ENCODE peak calls at places on chromosomes 11 and 22, in four cellular contexts. Y is pancreas, A is fibroblast of lung, R is DND-41. D is an unnamed sample.

GRCh38 chr11:64534950-64535349 is 56.1 kb upstream of the SLC22A12 start:
- DNase-seq in Y (no peak), R (no peak), A (no peak), D (no peak)

GRCh38 chr11:117366183-117366582 is 38.5 kb downstream of the CEP164 start:
- DNase-seq in Y (no peak), R (no peak), A (no peak), D (no peak)

GRCh38 chr11:76653674-76654309 is 16.8 kb downstream of the LRRC32 start:
- DNase-seq in A (peak; percentile 71), R (no peak), Y (no peak), D (no peak)

GRCh38 chr11:76236092-76237026 is 30.1 kb upstream of the WNT11 start:
- DNase-seq in R (peak; percentile 63), Y (peak; percentile 84), A (peak; percentile 57), D (peak; percentile 34)

GRCh38 chr22:24594569-24595120 is 1.8 kb upstream of the LRRC75B start:
- DNase-seq in R (no peak), Y (no peak), A (no peak), D (no peak)

GRCh38 chr11:113316251-113316650 is 1.9 kb downstream of the TTC12 start:
- DNase-seq in Y (no peak), A (no peak), R (no peak), D (no peak)

GRCh38 chr22:26394787-26395186 is 34.3 kb upstream of the ASPHD2 start:
- DNase-seq in A (no peak), R (no peak), Y (no peak), D (no peak)

GRCh38 chr11:49221112-49221511 is 12.7 kb upstream of the FOLH1 start:
- DNase-seq in R (no peak), Y (no peak), A (no peak), D (no peak)

GRCh38 chr11:92149996-92150395 is 74.6 kb upstream of the FAT3 start:
- DNase-seq in A (peak; percentile 3), Y (no peak), R (no peak), D (no peak)

GRCh38 chr11:118152552-118153471 is at the start of gene SCN4B:
- DNase-seq in A (peak; percentile 65), R (peak; percentile 37), Y (peak; percentile 84), D (no peak)

GRCh38 chr11:199782-200181 is 6.9 kb downstream of the SCGB1C1 start:
- DNase-seq in R (peak; percentile 4), Y (peak; percentile 74), A (no peak), D (no peak)

GRCh38 chr11:431921-432320 is 9.9 kb downstream of the ANO9 start:
- DNase-seq in A (no peak), R (no peak), Y (peak; percentile 65), D (no peak)

GRCh38 chr22:31080164-31080847 is 812 bp upstream of the SMTN start:
- DNase-seq in A (no peak), R (no peak), Y (no peak), D (no peak)

GRCh38 chr11:109306322-109306721 is 115.7 kb upstream of the C11orf87 start:
- DNase-seq in Y (no peak), R (no peak), A (peak; percentile 79), D (no peak)

GRCh38 chr11:64406221-64406946 is 47.4 kb downstream of the RPS6KA4 start:
- DNase-seq in Y (no peak), A (no peak), R (no peak), D (no peak)

GRCh38 chr11:76686261-76687079 is 15.9 kb upstream of the LRRC32 start:
- DNase-seq in R (no peak), A (no peak), Y (no peak), D (peak; percentile 18)

GRCh38 chr11:99260696-99261095 is 239.9 kb downstream of the CNTN5 start:
- DNase-seq in R (no peak), Y (no peak), A (peak; percentile 37), D (no peak)

GRCh38 chr11:13726456-13726855 is 58.0 kb downstream of the FAR1 start:
- DNase-seq in Y (no peak), R (no peak), A (no peak), D (no peak)

GRCh38 chr22:46484861-46485595 is 52.4 kb downstream of the CELSR1 start:
- DNase-seq in Y (no peak), R (no peak), A (peak; percentile 87), D (no peak)

GRCh38 chr22:40685406-40685805 is 6.1 kb downstream of the MCHR1 start:
- DNase-seq in R (peak; percentile 52), A (no peak), Y (no peak), D (no peak)

GRCh38 chr22:40681451-40681850 is 2.2 kb downstream of the MCHR1 start:
- DNase-seq in Y (no peak), R (no peak), A (no peak), D (no peak)

GRCh38 chr22:40680819-40681183 is 1.5 kb downstream of the MCHR1 start:
- DNase-seq in R (no peak), A (no peak), Y (no peak), D (no peak)

GRCh38 chr22:40687706-40688105 is 8.4 kb downstream of the MCHR1 start:
- DNase-seq in Y (no peak), A (no peak), R (no peak), D (no peak)

DNA sequence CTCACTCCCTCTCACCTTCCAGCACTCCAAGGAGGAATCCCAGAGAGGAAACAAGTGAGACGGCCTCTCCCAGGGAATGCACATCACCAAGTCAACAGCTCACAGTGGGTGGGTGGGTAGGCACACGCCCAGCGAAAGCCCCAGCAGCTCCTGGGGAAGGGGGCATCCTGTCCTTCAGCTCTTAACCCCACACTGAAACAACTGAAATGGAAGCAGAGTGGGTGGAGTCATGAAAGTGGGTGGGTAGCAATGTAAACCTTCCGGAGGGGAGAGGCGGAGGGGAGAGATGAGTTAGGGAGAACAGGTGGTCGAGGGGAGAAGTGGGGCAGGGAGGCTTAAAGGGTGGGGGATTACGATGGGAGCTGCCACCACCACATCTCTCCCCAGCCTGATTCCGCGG is 5.4 kb downstream of the MCHR1 start:
- DNase-seq in Y (no peak), R (peak; percentile 31), A (no peak), D (no peak)
- H3K27ac ChIP-seq in Y (no peak overlapping the region), R (peak overlapping the region; percentile 68), A (no peak overlapping the region), D (peak overlapping the region; percentile 58)

DNA sequence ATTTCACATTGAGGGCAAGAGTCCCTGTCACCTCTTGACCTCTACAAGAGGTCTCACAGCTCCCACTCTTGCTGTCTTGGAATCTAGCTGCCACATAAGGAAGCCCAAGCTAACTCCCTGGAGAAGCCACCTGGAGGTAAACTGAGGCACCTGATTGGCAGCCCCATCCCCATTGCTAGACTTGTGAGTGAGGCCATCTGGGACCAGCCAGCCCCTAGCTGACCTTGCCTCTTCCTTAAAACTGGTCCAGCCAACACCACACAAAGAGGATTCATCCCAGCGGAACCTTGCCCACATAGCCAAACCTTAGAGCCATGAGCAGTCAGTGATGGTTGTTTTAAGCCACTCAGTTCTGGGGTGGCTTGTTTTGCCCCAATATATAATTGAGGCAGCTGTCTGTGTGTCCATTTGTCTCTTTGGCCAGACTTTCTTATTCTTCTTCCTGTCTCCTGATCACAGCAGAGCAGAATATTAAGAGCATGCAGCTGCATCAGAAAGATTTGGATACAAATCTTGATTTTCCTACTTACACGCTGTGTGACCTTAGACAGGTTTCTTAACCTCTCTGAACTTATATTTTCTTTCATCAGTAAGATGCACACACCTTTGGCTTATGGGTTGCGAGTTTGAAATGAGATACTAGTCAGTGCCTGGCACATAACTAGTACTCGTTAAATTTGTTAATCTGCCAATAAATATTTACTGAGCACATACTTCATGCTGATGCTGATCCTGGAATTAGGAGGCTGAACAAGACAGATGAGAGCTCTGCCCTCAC is 74.4 kb upstream of the TP53I11 start:
- DNase-seq in Y (no peak), A (no peak), R (no peak), D (no peak)
- H3K27ac ChIP-seq in Y (no peak overlapping the region), A (no peak overlapping the region), R (no peak overlapping the region), D (no peak overlapping the region)

DNA sequence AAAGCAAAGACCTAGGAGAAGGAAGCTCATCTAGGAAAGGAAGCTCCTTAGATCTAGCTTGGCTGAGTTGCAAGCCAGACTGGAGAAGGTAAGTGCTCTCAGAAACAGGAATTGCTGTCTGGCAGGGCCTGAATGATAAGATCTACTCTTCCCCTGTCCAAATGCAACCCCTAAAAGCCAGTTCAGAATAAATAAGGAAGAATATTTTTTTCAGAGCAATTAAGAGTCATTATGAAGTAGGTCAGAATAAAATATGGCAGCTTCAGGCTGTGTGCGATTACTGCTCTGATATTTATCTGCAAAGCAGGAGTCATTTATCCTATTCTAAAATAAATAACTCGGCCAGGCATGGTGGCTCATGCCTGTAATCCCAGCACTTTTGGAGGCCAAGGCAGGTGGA is 82.1 kb downstream of the PIWIL4 start:
- DNase-seq in R (no peak), A (no peak), Y (no peak), D (no peak)
- H3K27ac ChIP-seq in R (no peak overlapping the region), A (no peak overlapping the region), Y (no peak overlapping the region), D (no peak overlapping the region)

GRCh38 chr11:12148882-12149281 is 38.5 kb downstream of the MICAL2 start:
- DNase-seq in Y (no peak), A (peak; percentile 44), R (no peak), D (no peak)

GRCh38 chr11:12148466-12148865 is 38.1 kb downstream of the MICAL2 start:
- DNase-seq in R (no peak), A (no peak), Y (no peak), D (no peak)

GRCh38 chr11:12149672-12150225 is 39.4 kb downstream of the MICAL2 start:
- DNase-seq in Y (no peak), A (peak; percentile 85), R (no peak), D (no peak)

GRCh38 chr11:12150831-12151382 is 40.5 kb downstream of the MICAL2 start:
- DNase-seq in Y (no peak), R (no peak), A (peak; percentile 83), D (no peak)

DNA sequence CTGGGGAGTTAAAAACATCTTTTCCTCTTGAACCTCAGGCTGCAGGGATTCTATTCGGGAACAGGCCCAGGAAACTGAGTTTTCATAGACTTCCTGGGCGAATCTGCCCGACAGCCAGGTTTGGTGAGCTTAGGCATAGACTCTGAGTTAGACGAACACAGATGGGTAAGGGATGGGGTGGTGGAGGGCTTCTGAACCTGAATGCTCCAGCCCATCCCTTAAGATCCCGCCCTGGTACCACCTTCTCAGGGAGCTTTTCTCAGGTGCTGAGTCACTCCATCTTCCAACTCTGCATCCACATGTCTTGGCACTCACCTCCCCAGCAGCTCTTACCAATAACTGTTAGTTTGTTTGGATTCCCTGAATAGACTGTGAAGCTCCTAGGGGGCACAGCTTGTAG is 37.4 kb downstream of the MICAL2 start:
- DNase-seq in A (no peak), Y (no peak), R (no peak), D (no peak)
- H3K27ac ChIP-seq in A (no peak overlapping the region), Y (no peak overlapping the region), R (no peak overlapping the region), D (no peak overlapping the region)

DNA sequence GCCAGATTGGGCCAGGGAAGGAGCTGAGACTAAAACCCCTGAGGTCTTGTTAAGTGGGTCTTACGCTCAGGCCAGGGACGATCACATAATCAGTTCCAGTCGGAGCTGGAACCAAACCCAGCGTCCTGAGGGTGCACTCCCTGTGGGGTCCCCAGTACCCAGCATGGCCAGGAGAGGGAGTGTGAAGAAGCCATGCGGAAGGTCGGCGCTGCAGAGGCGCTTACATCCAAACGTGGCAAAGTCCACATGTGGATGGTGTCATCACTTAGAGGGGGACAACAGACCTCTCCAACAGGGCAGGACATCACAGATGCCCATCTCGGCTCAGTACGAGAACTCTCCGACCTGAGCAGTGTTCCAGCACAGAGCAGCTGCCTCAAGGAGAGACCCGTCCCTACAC is 8.3 kb downstream of the ATP5MGL start:
- DNase-seq in A (no peak), R (no peak), Y (no peak), D (no peak)
- H3K27ac ChIP-seq in A (no peak overlapping the region), R (no peak overlapping the region), Y (no peak overlapping the region), D (no peak overlapping the region)

DNA sequence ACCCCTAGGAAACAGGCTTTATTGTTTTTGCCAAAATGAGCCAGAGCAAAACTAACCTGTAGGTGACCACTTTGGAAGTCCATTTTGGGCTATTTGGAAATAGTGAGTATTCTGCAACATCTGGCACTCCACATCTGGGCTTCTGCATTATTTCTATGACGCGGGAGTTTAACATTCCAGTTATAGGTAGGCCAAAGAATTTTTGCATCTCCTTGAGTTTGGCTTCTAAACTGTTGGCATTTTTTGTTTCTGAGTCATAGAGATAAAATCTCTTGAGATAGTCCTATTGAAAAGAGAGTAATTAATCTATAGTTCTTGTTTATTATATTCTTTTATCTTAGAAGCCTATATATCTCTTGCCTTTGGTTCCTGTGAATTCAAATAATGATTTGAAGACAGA is 2.8 kb downstream of the MMP7 start:
- DNase-seq in A (peak; percentile 61), Y (no peak), R (no peak), D (no peak)
- H3K27ac ChIP-seq in A (no peak overlapping the region), Y (no peak overlapping the region), R (no peak overlapping the region), D (no peak overlapping the region)